ENCODE peak calls at places on chromosomes 16 and 17, in six cellular contexts. One of them, this sample, is unnamed.

GRCh38 chr17:82236142-82236971 is 7.5 kb downstream of the SLC16A3 start:
- DNase-seq in adipocyte: peak; percentile 68
- DNase-seq in EH: peak; percentile 57
- DNase-seq in naive B cell: peak; percentile 62
- DNase-seq in gastrocnemius medialis: peak; percentile 80
- DNase-seq in NCI-H1417: peak; percentile 64
- DNase-seq in this sample: no peak

GRCh38 chr16:8678068-8678927 is 3.9 kb downstream of the ABAT start:
- DNase-seq in gastrocnemius medialis: no peak
- DNase-seq in adipocyte: peak; percentile 65
- DNase-seq in naive B cell: no peak
- DNase-seq in EH: peak; percentile 49
- DNase-seq in NCI-H1417: no peak
- DNase-seq in this sample: no peak

GRCh38 chr17:12231027-12231682 is 210.5 kb downstream of the MAP2K4 start:
- DNase-seq in NCI-H1417: no peak
- DNase-seq in naive B cell: no peak
- DNase-seq in EH: peak; percentile 74
- DNase-seq in gastrocnemius medialis: no peak
- DNase-seq in adipocyte: peak; percentile 54
- DNase-seq in this sample: no peak

GRCh38 chr16:77805403-77805802 is 17.0 kb downstream of the VAT1L start:
- DNase-seq in gastrocnemius medialis: no peak
- DNase-seq in NCI-H1417: no peak
- DNase-seq in adipocyte: no peak
- DNase-seq in EH: no peak
- DNase-seq in naive B cell: no peak
- DNase-seq in this sample: no peak

GRCh38 chr16:22886908-22887307 is 72.9 kb downstream of the HS3ST2 start:
- DNase-seq in NCI-H1417: no peak
- DNase-seq in EH: no peak
- DNase-seq in adipocyte: no peak
- DNase-seq in gastrocnemius medialis: no peak
- DNase-seq in naive B cell: no peak
- DNase-seq in this sample: no peak

GRCh38 chr17:50931003-50931878 is 65.1 kb upstream of the TOB1 start:
- DNase-seq in EH: peak; percentile 92
- DNase-seq in gastrocnemius medialis: peak; percentile 86
- DNase-seq in NCI-H1417: peak; percentile 35
- DNase-seq in naive B cell: peak; percentile 20
- DNase-seq in adipocyte: peak; percentile 92
- DNase-seq in this sample: peak; percentile 86

GRCh38 chr17:965311-965989 is 14.1 kb downstream of the NXN start:
- DNase-seq in gastrocnemius medialis: no peak
- DNase-seq in EH: peak; percentile 50
- DNase-seq in NCI-H1417: no peak
- DNase-seq in naive B cell: no peak
- DNase-seq in adipocyte: no peak
- DNase-seq in this sample: no peak

GRCh38 chr17:1099242-1099641 is 80.5 kb downstream of the ABR start:
- DNase-seq in EH: no peak
- DNase-seq in gastrocnemius medialis: no peak
- DNase-seq in adipocyte: no peak
- DNase-seq in NCI-H1417: no peak
- DNase-seq in naive B cell: no peak
- DNase-seq in this sample: no peak

GRCh38 chr16:86079185-86079885 is 180.4 kb downstream of the IRF8 start:
- DNase-seq in NCI-H1417: no peak
- DNase-seq in adipocyte: no peak
- DNase-seq in gastrocnemius medialis: no peak
- DNase-seq in naive B cell: no peak
- DNase-seq in EH: no peak
- DNase-seq in this sample: no peak

GRCh38 chr16:88445583-88445960 is 7.5 kb upstream of the ZFPM1 start:
- DNase-seq in gastrocnemius medialis: no peak
- DNase-seq in EH: no peak
- DNase-seq in NCI-H1417: no peak
- DNase-seq in naive B cell: no peak
- DNase-seq in adipocyte: no peak
- DNase-seq in this sample: no peak

GRCh38 chr17:14935139-14935538 is 330.0 kb downstream of the PMP22 start:
- DNase-seq in naive B cell: no peak
- DNase-seq in EH: no peak
- DNase-seq in NCI-H1417: no peak
- DNase-seq in adipocyte: no peak
- DNase-seq in gastrocnemius medialis: no peak
- DNase-seq in this sample: no peak

GRCh38 chr17:7834554-7834890 is 505 bp downstream of the KDM6B start:
- DNase-seq in EH: no peak
- DNase-seq in naive B cell: no peak
- DNase-seq in NCI-H1417: no peak
- DNase-seq in adipocyte: peak; percentile 77
- DNase-seq in gastrocnemius medialis: peak; percentile 53
- DNase-seq in this sample: peak; percentile 53

GRCh38 chr17:21602176-21602575 is 90.1 kb upstream of the KCNJ18 start:
- DNase-seq in EH: no peak
- DNase-seq in adipocyte: no peak
- DNase-seq in naive B cell: no peak
- DNase-seq in NCI-H1417: no peak
- DNase-seq in gastrocnemius medialis: no peak
- DNase-seq in this sample: no peak

GRCh38 chr17:49249292-49249794 is 18.8 kb upstream of the PHOSPHO1 start:
- DNase-seq in NCI-H1417: no peak
- DNase-seq in EH: peak; percentile 44
- DNase-seq in adipocyte: peak; percentile 54
- DNase-seq in naive B cell: no peak
- DNase-seq in gastrocnemius medialis: peak; percentile 10
- DNase-seq in this sample: peak; percentile 19

GRCh38 chr17:63531022-63531965 is 8.1 kb downstream of the KCNH6 start:
- DNase-seq in gastrocnemius medialis: no peak
- DNase-seq in adipocyte: no peak
- DNase-seq in naive B cell: no peak
- DNase-seq in NCI-H1417: no peak
- DNase-seq in EH: peak; percentile 6
- DNase-seq in this sample: peak; percentile 15

GRCh38 chr17:9259419-9259818 is 238.1 kb downstream of the NTN1 start:
- DNase-seq in gastrocnemius medialis: no peak
- DNase-seq in NCI-H1417: no peak
- DNase-seq in adipocyte: no peak
- DNase-seq in EH: no peak
- DNase-seq in naive B cell: no peak
- DNase-seq in this sample: no peak

GRCh38 chr17:64148699-64149098 is 18.8 kb upstream of the ERN1 start:
- DNase-seq in gastrocnemius medialis: peak; percentile 73
- DNase-seq in NCI-H1417: no peak
- DNase-seq in adipocyte: no peak
- DNase-seq in naive B cell: no peak
- DNase-seq in EH: peak; percentile 35
- DNase-seq in this sample: peak; percentile 46

GRCh38 chr17:57420674-57421392 is 164.5 kb downstream of the MSI2 start:
- DNase-seq in gastrocnemius medialis: no peak
- DNase-seq in adipocyte: no peak
- DNase-seq in EH: no peak
- DNase-seq in NCI-H1417: peak; percentile 79
- DNase-seq in naive B cell: no peak
- DNase-seq in this sample: no peak

GRCh38 chr17:39714234-39714633 is 14.4 kb downstream of the ERBB2 start:
- DNase-seq in EH: no peak
- DNase-seq in NCI-H1417: no peak
- DNase-seq in gastrocnemius medialis: no peak
- DNase-seq in adipocyte: no peak
- DNase-seq in naive B cell: no peak
- DNase-seq in this sample: no peak

GRCh38 chr17:57275365-57275764 is 19.0 kb downstream of the MSI2 start:
- DNase-seq in adipocyte: no peak
- DNase-seq in gastrocnemius medialis: no peak
- DNase-seq in NCI-H1417: no peak
- DNase-seq in EH: no peak
- DNase-seq in naive B cell: no peak
- DNase-seq in this sample: no peak

GRCh38 chr16:84103678-84104077 is 13.1 kb downstream of the MBTPS1 start:
- DNase-seq in naive B cell: no peak
- DNase-seq in adipocyte: peak; percentile 24
- DNase-seq in NCI-H1417: no peak
- DNase-seq in EH: peak; percentile 6
- DNase-seq in gastrocnemius medialis: no peak
- DNase-seq in this sample: peak; percentile 35

GRCh38 chr17:17841620-17842025 is 4.8 kb upstream of the SREBF1 start:
- DNase-seq in NCI-H1417: peak; percentile 74
- DNase-seq in adipocyte: no peak
- DNase-seq in naive B cell: no peak
- DNase-seq in EH: no peak
- DNase-seq in gastrocnemius medialis: peak; percentile 59
- DNase-seq in this sample: no peak

GRCh38 chr17:3735515-3735914 is 11.8 kb downstream of the HASPIN start:
- DNase-seq in NCI-H1417: no peak
- DNase-seq in gastrocnemius medialis: no peak
- DNase-seq in adipocyte: no peak
- DNase-seq in naive B cell: no peak
- DNase-seq in EH: no peak
- DNase-seq in this sample: no peak

GRCh38 chr17:73231363-73231762 is 30.3 kb downstream of the CPSF4L start:
- DNase-seq in adipocyte: peak; percentile 64
- DNase-seq in gastrocnemius medialis: no peak
- DNase-seq in NCI-H1417: no peak
- DNase-seq in EH: peak; percentile 39
- DNase-seq in naive B cell: no peak
- DNase-seq in this sample: no peak

GRCh38 chr17:61285483-61286320 is 113.9 kb upstream of the TBX2 start:
- DNase-seq in gastrocnemius medialis: no peak
- DNase-seq in adipocyte: peak; percentile 43
- DNase-seq in EH: peak; percentile 90
- DNase-seq in naive B cell: no peak
- DNase-seq in NCI-H1417: no peak
- DNase-seq in this sample: peak; percentile 30

GRCh38 chr16:2535644-2536021 is 2.2 kb upstream of the PDPK1 start:
- DNase-seq in NCI-H1417: no peak
- DNase-seq in adipocyte: no peak
- DNase-seq in gastrocnemius medialis: peak; percentile 14
- DNase-seq in naive B cell: no peak
- DNase-seq in EH: peak; percentile 74
- DNase-seq in this sample: peak; percentile 41

GRCh38 chr16:11670171-11671131 is 2.2 kb downstream of the SNN start:
- DNase-seq in gastrocnemius medialis: no peak
- DNase-seq in adipocyte: no peak
- DNase-seq in EH: no peak
- DNase-seq in naive B cell: peak; percentile 50
- DNase-seq in NCI-H1417: no peak
- DNase-seq in this sample: no peak